ENCODE peak calls at places on chromosomes 1 and 21, in four cellular contexts. Z, U, B and H are unnamed samples.

GRCh38 chr1:17096584-17096983 is 22.7 kb downstream of the PADI2 start:
- DNase-seq in Z (no peak), U (no peak), B (no peak), H (no peak)

GRCh38 chr1:46053734-46054133 is 78.7 kb downstream of the PIK3R3 start:
- DNase-seq in Z (peak), U (no peak), B (no peak), H (no peak)

GRCh38 chr1:164914208-164914607 is 355.2 kb downstream of the PBX1 start:
- DNase-seq in Z (peak), U (no peak), B (peak), H (no peak)

GRCh38 chr1:197342044-197342565 is 74.1 kb downstream of the CRB1 start:
- DNase-seq in Z (no peak), U (no peak), B (no peak), H (no peak)

GRCh38 chr21:35933466-35933865 is 126.9 kb downstream of the SETD4 start:
- DNase-seq in Z (peak), U (no peak), B (peak), H (no peak)

GRCh38 chr1:10867138-10867721 is 70.8 kb upstream of the CASZ1 start:
- DNase-seq in Z (peak), U (peak), B (peak), H (peak)

GRCh38 chr1:46030876-46031660 is 101.4 kb downstream of the PIK3R3 start:
- DNase-seq in Z (no peak), U (no peak), B (no peak), H (no peak)

GRCh38 chr1:218785928-218786327 is 387.8 kb upstream of the LYPLAL1 start:
- DNase-seq in Z (peak), U (no peak), B (peak), H (peak)

GRCh38 chr1:157045251-157046218 is at the start of gene ARHGEF11:
- DNase-seq in Z (peak), U (peak), B (peak), H (peak)

GRCh38 chr1:66412689-66413088 is 121.3 kb upstream of the SGIP1 start:
- DNase-seq in Z (peak), U (no peak), B (peak), H (no peak)

GRCh38 chr1:216531308-216532239 is 108.3 kb upstream of the USH2A start:
- DNase-seq in Z (peak), U (no peak), B (peak), H (no peak)